ENCODE peak calls at places on chromosomes 2 and 18, in nine cellular contexts. F is HCEC 1CT; Y is KBM-7; T is NCI-H1436; U is stimulated activated CD8-positive, alpha-beta memory T cell treated with anti-CD3 and anti-CD28 coated beads, Interleukin-4, amount 100 ng/mL, for 24 hours; P is A172; Q is BJ; M is retinal pigment epithelial cell; V is stimulated activated CD4-positive, alpha-beta T cell treated with anti-CD3 and anti-CD28 coated beads, TNF-alpha, amount 100 ng/mL, for 24 hours. L is an unnamed sample.

GRCh38 chr2:43519711-43520221 is 76.1 kb downstream of the THADA start:
- DNase-seq in T (no peak), Y (no peak), V (no peak), M (no peak), F (peak), P (peak), U (no peak), Q (peak), L (no peak)

GRCh38 chr2:148906136-148906535 is 31.1 kb downstream of the KIF5C start:
- DNase-seq in M (no peak), T (no peak), P (peak), U (no peak), Y (no peak), Q (no peak), F (peak), V (no peak), L (no peak)

GRCh38 chr2:224882291-224883171 is 159.7 kb downstream of the DOCK10 start:
- DNase-seq in Q (peak), P (peak), V (no peak), Y (no peak), U (no peak), F (peak), T (no peak), M (peak), L (no peak)

GRCh38 chr2:203280428-203281064 is 41.7 kb downstream of the CYP20A1 start:
- DNase-seq in Y (no peak), T (no peak), M (peak), Q (peak), V (no peak), U (no peak), F (peak), P (peak), L (no peak)

GRCh38 chr2:218860950-218861381 is 1.4 kb downstream of the WNT6 start:
- DNase-seq in F (peak), Q (no peak), T (peak), Y (peak), M (peak), V (no peak), U (no peak), P (no peak), L (no peak)

GRCh38 chr2:240786355-240786841 is 33.6 kb downstream of the KIF1A start:
- DNase-seq in U (no peak), M (no peak), V (no peak), Y (no peak), T (no peak), F (no peak), P (no peak), Q (no peak), L (no peak)

GRCh38 chr18:22170421-22171262 is 1.3 kb downstream of the GATA6 start:
- DNase-seq in Y (peak), U (no peak), V (no peak), T (no peak), Q (no peak), M (no peak), F (peak), P (peak), L (no peak)

GRCh38 chr18:2293109-2293839 is 278.0 kb downstream of the METTL4 start:
- DNase-seq in Y (peak), F (no peak), T (no peak), V (peak), P (no peak), M (no peak), U (no peak), Q (no peak), L (no peak)

GRCh38 chr2:239116456-239117246 is 268.8 kb downstream of the TWIST2 start:
- DNase-seq in U (no peak), M (no peak), V (no peak), Y (no peak), T (no peak), F (peak), P (peak), Q (no peak), L (no peak)

GRCh38 chr2:44719564-44719963 is 221.9 kb upstream of the SIX3 start:
- DNase-seq in V (no peak), Q (no peak), P (no peak), M (no peak), T (no peak), F (no peak), Y (no peak), U (no peak), L (no peak)

GRCh38 chr18:29198834-29199233 is 1021.9 kb upstream of the CDH2 start:
- DNase-seq in F (no peak), Y (no peak), T (no peak), U (no peak), M (no peak), P (no peak), V (no peak), Q (no peak), L (no peak)

GRCh38 chr2:220209751-220210150 is 582.3 kb downstream of the SLC4A3 start:
- DNase-seq in F (no peak), M (no peak), V (no peak), Y (no peak), U (no peak), P (no peak), T (no peak), Q (no peak), L (no peak)

GRCh38 chr2:214810670-214811069 is 1.2 kb upstream of the BARD1 start:
- DNase-seq in T (no peak), Q (no peak), V (no peak), Y (no peak), P (no peak), M (no peak), F (no peak), U (no peak), L (no peak)

GRCh38 chr18:77118256-77119090 is 14.1 kb downstream of the MBP start:
- DNase-seq in U (no peak), Y (no peak), V (no peak), Q (no peak), F (no peak), P (no peak), T (no peak), M (no peak), L (no peak)

GRCh38 chr2:54531558-54531957 is 75.4 kb downstream of the SPTBN1 start:
- DNase-seq in Q (no peak), M (peak), P (peak), F (peak), U (no peak), Y (no peak), T (no peak), V (no peak), L (no peak)

GRCh38 chr2:73333564-73333963 is 40.2 kb upstream of the EGR4 start:
- DNase-seq in M (no peak), F (no peak), Q (no peak), Y (no peak), T (no peak), P (no peak), V (no peak), U (no peak), L (no peak)

GRCh38 chr18:48085781-48086487 is 155.5 kb upstream of the SMAD2 start:
- DNase-seq in M (no peak), Y (no peak), T (no peak), Q (no peak), U (no peak), V (no peak), P (no peak), F (no peak), L (no peak)

GRCh38 chr2:80238692-80239469 is 65.7 kb downstream of the LRRTM1 start:
- DNase-seq in U (peak), F (no peak), Y (peak), P (peak), V (peak), Q (no peak), T (peak), M (no peak), L (no peak)